ENCODE peak calls at places on chromosomes 3 and 15, in four cellular contexts. One of them, this sample, is unnamed.

GRCh38 chr3:188890572-188891270 is 281.1 kb upstream of the TPRG1 start:
- DNase-seq in hepatocyte: no peak
- DNase-seq in IMR-90: peak
- DNase-seq in left ventricle myocardium inferior: no peak
- DNase-seq in this sample: peak

GRCh38 chr3:45978348-45978747 is 17.3 kb downstream of the FYCO1 start:
- DNase-seq in IMR-90: no peak
- DNase-seq in hepatocyte: peak
- DNase-seq in left ventricle myocardium inferior: no peak
- DNase-seq in this sample: no peak

GRCh38 chr3:82217571-82217970 is 456.1 kb upstream of the GBE1 start:
- DNase-seq in IMR-90: no peak
- DNase-seq in hepatocyte: no peak
- DNase-seq in left ventricle myocardium inferior: no peak
- DNase-seq in this sample: no peak

GRCh38 chr3:12999147-13000140 is 73.8 kb downstream of the IQSEC1 start:
- DNase-seq in IMR-90: no peak
- DNase-seq in hepatocyte: peak
- DNase-seq in left ventricle myocardium inferior: peak
- DNase-seq in this sample: no peak

GRCh38 chr15:65292938-65293518 is 2.8 kb upstream of the RNU5A-1 start:
- DNase-seq in IMR-90: no peak
- DNase-seq in left ventricle myocardium inferior: no peak
- DNase-seq in hepatocyte: no peak
- DNase-seq in this sample: no peak

GRCh38 chr3:32175607-32176197 is 62.8 kb upstream of the CMTM8 start:
- DNase-seq in IMR-90: peak
- DNase-seq in left ventricle myocardium inferior: no peak
- DNase-seq in hepatocyte: peak
- DNase-seq in this sample: no peak

GRCh38 chr3:13844911-13845310 is 35.0 kb downstream of the WNT7A start:
- DNase-seq in left ventricle myocardium inferior: no peak
- DNase-seq in IMR-90: no peak
- DNase-seq in hepatocyte: no peak
- DNase-seq in this sample: no peak

GRCh38 chr3:14877404-14877803 is 58.6 kb downstream of the FGD5 start:
- DNase-seq in hepatocyte: no peak
- DNase-seq in left ventricle myocardium inferior: no peak
- DNase-seq in IMR-90: no peak
- DNase-seq in this sample: no peak

GRCh38 chr3:10004960-10005564 is 18.4 kb upstream of the EMC3 start:
- DNase-seq in left ventricle myocardium inferior: no peak
- DNase-seq in IMR-90: no peak
- DNase-seq in hepatocyte: no peak
- DNase-seq in this sample: no peak

GRCh38 chr3:48739955-48740823 is 23.2 kb upstream of the IP6K2 start:
- DNase-seq in IMR-90: peak
- DNase-seq in left ventricle myocardium inferior: peak
- DNase-seq in hepatocyte: peak
- DNase-seq in this sample: peak

GRCh38 chr3:7015683-7016440 is 154.9 kb downstream of the GRM7 start:
- DNase-seq in IMR-90: no peak
- DNase-seq in left ventricle myocardium inferior: no peak
- DNase-seq in hepatocyte: no peak
- DNase-seq in this sample: no peak

GRCh38 chr3:39166134-39166710 is 12.8 kb upstream of the CSRNP1 start:
- DNase-seq in IMR-90: peak
- DNase-seq in left ventricle myocardium inferior: peak
- DNase-seq in hepatocyte: peak
- DNase-seq in this sample: peak

GRCh38 chr15:52568569-52569243 is at the start of gene ARPP19:
- DNase-seq in hepatocyte: peak
- DNase-seq in left ventricle myocardium inferior: peak
- DNase-seq in IMR-90: peak
- DNase-seq in this sample: peak

GRCh38 chr15:52563499-52564060 is 5.2 kb downstream of the ARPP19 start:
- DNase-seq in IMR-90: no peak
- DNase-seq in left ventricle myocardium inferior: no peak
- DNase-seq in hepatocyte: no peak
- DNase-seq in this sample: no peak

GRCh38 chr15:52567886-52568568 is 803 bp downstream of the ARPP19 start:
- DNase-seq in left ventricle myocardium inferior: no peak
- DNase-seq in IMR-90: peak
- DNase-seq in hepatocyte: peak
- DNase-seq in this sample: no peak

GRCh38 chr15:52566889-52567288 is 1.9 kb downstream of the ARPP19 start:
- DNase-seq in IMR-90: no peak
- DNase-seq in left ventricle myocardium inferior: no peak
- DNase-seq in hepatocyte: no peak
- DNase-seq in this sample: no peak

DNA sequence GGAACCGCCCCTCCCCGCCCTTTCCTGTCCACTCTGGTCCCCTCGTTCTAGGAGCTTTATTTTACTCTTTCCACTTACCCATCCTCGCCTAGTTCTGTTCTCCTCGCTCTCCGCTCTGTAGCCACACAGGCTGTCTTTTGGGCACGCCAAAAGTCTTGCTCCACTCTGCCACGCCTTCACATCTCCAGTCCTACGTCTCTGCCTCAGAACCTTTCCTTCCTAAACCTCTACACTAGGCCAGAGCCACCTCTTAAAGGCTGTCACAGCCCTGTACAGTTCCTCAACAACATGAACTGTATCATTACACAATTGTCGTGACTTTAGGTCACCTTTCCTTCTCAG is 385 bp upstream of the ARPP19 start:
- DNase-seq in left ventricle myocardium inferior: no peak
- DNase-seq in hepatocyte: no peak
- DNase-seq in IMR-90: no peak
- DNase-seq in this sample: no peak
- H3K4me3 ChIP-seq in left ventricle myocardium inferior: peak
- H3K4me3 ChIP-seq in hepatocyte: no peak
- H3K4me3 ChIP-seq in IMR-90: peak
- H3K4me3 ChIP-seq in this sample: peak

DNA sequence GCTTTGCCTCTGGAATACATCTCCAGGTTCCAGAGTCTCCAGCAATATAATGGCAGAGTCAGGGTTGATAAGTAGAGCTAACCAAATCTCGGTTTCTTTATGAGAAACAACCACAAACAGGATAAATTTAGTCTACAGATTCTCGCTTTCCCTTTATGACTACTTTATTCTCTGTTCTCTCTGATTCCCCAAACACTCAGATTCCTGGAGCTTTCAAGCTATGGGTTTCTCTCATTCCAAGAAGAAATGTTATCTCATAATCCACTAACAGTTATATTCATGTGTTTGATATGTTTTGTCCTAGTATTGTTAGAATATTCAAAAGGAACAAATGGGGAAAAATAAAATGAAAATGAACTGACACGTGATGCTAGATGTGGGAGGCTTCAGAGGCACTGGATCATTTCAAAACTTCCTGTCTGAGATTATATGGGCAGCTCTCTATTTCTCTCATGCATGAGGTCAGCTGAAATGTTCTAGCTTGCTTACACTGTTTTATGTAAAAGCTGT is 1013.9 kb upstream of the SEMA6D start:
- DNase-seq in hepatocyte: no peak
- DNase-seq in IMR-90: no peak
- DNase-seq in left ventricle myocardium inferior: no peak
- DNase-seq in this sample: no peak
- H3K4me3 ChIP-seq in hepatocyte: no peak
- H3K4me3 ChIP-seq in IMR-90: no peak
- H3K4me3 ChIP-seq in left ventricle myocardium inferior: no peak
- H3K4me3 ChIP-seq in this sample: no peak

DNA sequence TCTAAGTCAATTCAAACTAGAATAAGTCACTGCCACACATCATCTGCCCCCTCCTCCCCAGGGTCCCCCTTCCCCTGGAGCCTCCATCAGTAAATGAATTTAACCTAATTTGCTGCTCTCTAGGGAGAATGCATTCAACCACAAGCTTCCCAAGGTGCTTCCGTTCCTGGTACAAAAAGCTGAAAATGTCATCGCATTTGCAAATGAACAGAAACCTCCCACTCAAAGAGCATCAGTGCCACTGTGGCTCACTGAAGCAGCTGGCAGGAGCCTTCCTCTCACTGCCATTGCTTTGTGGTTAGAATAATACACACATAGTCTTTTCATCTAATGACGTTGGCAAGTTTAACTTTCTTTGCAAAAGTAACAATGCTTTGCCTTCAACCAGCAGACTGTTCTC is 238.3 kb downstream of the CPNE4 start:
- DNase-seq in hepatocyte: no peak
- DNase-seq in IMR-90: no peak
- DNase-seq in left ventricle myocardium inferior: no peak
- DNase-seq in this sample: no peak
- H3K4me3 ChIP-seq in hepatocyte: no peak
- H3K4me3 ChIP-seq in IMR-90: no peak
- H3K4me3 ChIP-seq in left ventricle myocardium inferior: no peak
- H3K4me3 ChIP-seq in this sample: no peak

GRCh38 chr3:66038384-66038725 is 363 bp downstream of the MAGI1 start:
- DNase-seq in hepatocyte: peak
- DNase-seq in IMR-90: no peak
- DNase-seq in left ventricle myocardium inferior: no peak
- DNase-seq in this sample: no peak

GRCh38 chr3:66041116-66041515 is 2.4 kb upstream of the MAGI1 start:
- DNase-seq in hepatocyte: no peak
- DNase-seq in IMR-90: peak
- DNase-seq in left ventricle myocardium inferior: no peak
- DNase-seq in this sample: no peak

GRCh38 chr3:66038726-66039589 is at the start of gene MAGI1:
- DNase-seq in IMR-90: peak
- DNase-seq in hepatocyte: peak
- DNase-seq in left ventricle myocardium inferior: peak
- DNase-seq in this sample: peak

GRCh38 chr3:66037986-66038369 is 740 bp downstream of the MAGI1 start:
- DNase-seq in hepatocyte: peak
- DNase-seq in left ventricle myocardium inferior: peak
- DNase-seq in IMR-90: no peak
- DNase-seq in this sample: no peak

GRCh38 chr3:66039590-66039887 is 821 bp upstream of the MAGI1 start:
- DNase-seq in hepatocyte: peak
- DNase-seq in left ventricle myocardium inferior: peak
- DNase-seq in IMR-90: no peak
- DNase-seq in this sample: no peak
- H3K4me3 ChIP-seq in hepatocyte: peak
- H3K4me3 ChIP-seq in left ventricle myocardium inferior: peak
- H3K4me3 ChIP-seq in IMR-90: peak
- H3K4me3 ChIP-seq in this sample: peak

DNA sequence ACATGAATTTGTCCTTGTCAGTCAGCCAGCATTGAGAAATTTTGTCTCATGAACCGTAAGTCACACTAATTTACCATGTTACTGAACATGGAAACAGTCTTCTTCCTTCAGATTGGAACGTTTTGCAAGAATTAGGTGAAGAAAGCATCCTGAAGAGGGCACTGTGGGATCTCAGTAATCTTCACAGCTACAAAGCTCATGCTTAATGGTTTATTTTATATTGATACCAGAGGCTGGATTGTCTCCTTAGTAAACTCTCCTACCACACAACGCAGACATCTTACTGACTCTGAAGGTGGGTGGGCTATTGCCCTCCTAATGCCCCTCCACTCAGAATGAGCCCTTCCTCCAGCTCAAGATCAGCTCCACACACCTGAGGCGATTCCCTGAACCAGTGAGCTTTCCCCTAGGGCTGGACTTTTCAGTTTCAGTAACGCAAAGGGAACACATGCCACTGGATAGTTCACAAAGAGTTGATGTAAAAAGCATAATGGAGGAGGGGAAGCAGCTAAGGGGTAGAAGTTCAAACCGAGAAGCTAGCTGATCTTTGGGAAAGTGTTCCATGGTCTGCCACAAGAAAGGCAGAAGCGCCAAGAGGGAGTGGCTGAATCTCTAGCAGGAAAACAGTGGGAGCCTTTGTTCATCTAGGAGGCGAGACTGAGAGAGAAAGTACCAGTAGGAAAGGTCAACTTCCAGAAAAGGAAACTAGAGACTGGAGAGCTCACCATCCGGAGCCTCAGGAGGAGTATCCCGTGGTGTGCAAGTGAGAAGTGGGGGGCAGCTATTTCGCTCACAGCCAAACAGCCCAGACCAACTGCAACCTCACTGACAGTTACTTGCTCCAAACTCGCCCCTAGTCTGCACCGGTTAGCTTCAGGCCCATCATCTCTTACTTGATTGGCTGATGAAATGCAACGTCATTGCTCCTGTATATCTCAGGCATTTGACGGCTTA is at the start of gene SLC9C1:
- DNase-seq in left ventricle myocardium inferior: no peak
- DNase-seq in IMR-90: peak
- DNase-seq in hepatocyte: peak
- DNase-seq in this sample: peak
- H3K4me3 ChIP-seq in left ventricle myocardium inferior: peak
- H3K4me3 ChIP-seq in IMR-90: peak
- H3K4me3 ChIP-seq in hepatocyte: peak
- H3K4me3 ChIP-seq in this sample: peak

GRCh38 chr3:114903213-114903612 is 243.9 kb downstream of the ZBTB20 start:
- DNase-seq in IMR-90: peak
- DNase-seq in left ventricle myocardium inferior: no peak
- DNase-seq in hepatocyte: no peak
- DNase-seq in this sample: no peak

GRCh38 chr3:114900908-114901307 is 246.2 kb downstream of the ZBTB20 start:
- DNase-seq in hepatocyte: no peak
- DNase-seq in IMR-90: no peak
- DNase-seq in left ventricle myocardium inferior: no peak
- DNase-seq in this sample: no peak

GRCh38 chr3:114896978-114897377 is 250.1 kb downstream of the ZBTB20 start:
- DNase-seq in hepatocyte: no peak
- DNase-seq in IMR-90: no peak
- DNase-seq in left ventricle myocardium inferior: no peak
- DNase-seq in this sample: no peak

GRCh38 chr3:114902691-114903101 is 244.4 kb downstream of the ZBTB20 start:
- DNase-seq in hepatocyte: peak
- DNase-seq in left ventricle myocardium inferior: no peak
- DNase-seq in IMR-90: peak
- DNase-seq in this sample: no peak

DNA sequence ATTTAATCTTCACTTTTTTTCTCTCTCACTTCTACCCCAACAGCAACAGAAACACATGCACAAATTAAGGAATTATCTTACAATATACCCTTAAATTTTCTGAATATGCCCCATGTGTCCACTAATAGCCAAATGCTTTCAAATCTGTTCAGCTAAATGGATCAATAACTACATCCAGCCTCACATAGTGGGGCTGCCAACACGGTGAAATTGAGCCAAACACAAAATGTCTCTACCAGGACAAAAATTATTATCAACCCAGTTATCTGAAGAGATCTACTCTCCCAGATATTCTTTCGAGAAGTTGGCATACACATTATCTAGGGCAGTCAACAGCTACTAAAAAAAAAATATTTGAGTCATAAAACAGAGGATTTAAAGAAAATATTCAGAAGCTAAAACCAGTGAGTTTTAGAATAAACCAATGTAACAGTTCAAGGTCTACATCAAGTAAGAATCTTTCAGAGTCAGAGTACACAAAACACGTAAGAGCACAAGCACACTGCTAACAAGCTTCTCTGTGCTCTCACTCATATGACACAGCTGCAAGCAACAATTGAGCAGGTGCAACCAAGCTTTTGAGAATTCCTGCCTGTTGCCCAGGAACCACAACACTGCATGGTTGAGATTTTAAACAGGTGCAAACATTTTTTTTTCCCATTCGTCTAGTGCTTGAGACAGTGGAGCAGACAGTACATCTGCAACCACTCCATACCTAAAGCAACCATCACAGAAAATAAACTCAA is 247.7 kb downstream of the ZBTB20 start:
- DNase-seq in left ventricle myocardium inferior: no peak
- DNase-seq in hepatocyte: peak
- DNase-seq in IMR-90: no peak
- DNase-seq in this sample: peak
- H3K4me3 ChIP-seq in left ventricle myocardium inferior: peak
- H3K4me3 ChIP-seq in hepatocyte: no peak
- H3K4me3 ChIP-seq in IMR-90: no peak
- H3K4me3 ChIP-seq in this sample: no peak